ENCODE peak calls at places on chromosomes 12 and 14, in nine cellular contexts. E is aorta; J is astrocyte; Y is transverse colon; Z is ovary; N is naive thymus-derived CD4-positive, alpha-beta T cell; F is CD8-positive, alpha-beta T cell; I is adrenal gland; P is pancreas. C is an unnamed sample.

GRCh38 chr12:40287369-40287975 is 62.7 kb downstream of the LRRK2 start:
- DNase-seq in E (no peak), J (no peak), Y (no peak), Z (no peak), N (no peak), F (no peak), I (no peak), P (no peak), C (no peak)

GRCh38 chr14:62692490-62693106 is 352.7 kb downstream of the KCNH5 start:
- DNase-seq in E (no peak), J (peak; percentile 68), Y (no peak), Z (no peak), N (no peak), F (no peak), I (no peak), P (no peak), C (no peak)

GRCh38 chr12:105228494-105228893 is 7.5 kb downstream of the APPL2 start:
- DNase-seq in E (no peak), J (peak; percentile 60), Y (no peak), Z (no peak), N (no peak), F (no peak), I (no peak), P (no peak), C (no peak)

GRCh38 chr14:76218660-76219059 is 66.9 kb downstream of the GPATCH2L start:
- DNase-seq in E (no peak), J (no peak), Y (no peak), Z (no peak), N (no peak), F (no peak), I (no peak), P (no peak), C (no peak)

GRCh38 chr12:93311827-93312226 is 65.9 kb upstream of the NUDT4 start:
- DNase-seq in E (no peak), J (peak; percentile 47), Y (no peak), Z (no peak), N (no peak), F (no peak), I (no peak), P (no peak), C (no peak)

GRCh38 chr14:92986254-92987147 is 63.6 kb downstream of the CHGA start:
- DNase-seq in E (peak; percentile 64), J (peak; percentile 32), Y (no peak), Z (peak; percentile 53), N (no peak), F (no peak), I (peak; percentile 87), P (peak; percentile 84), C (peak; percentile 39)

GRCh38 chr12:122031342-122032216 is 9.9 kb downstream of the BCL7A start:
- DNase-seq in E (peak; percentile 57), J (no peak), Y (peak; percentile 59), Z (no peak), N (no peak), F (no peak), I (no peak), P (no peak), C (no peak)

GRCh38 chr12:24991209-24992049 is 42.5 kb upstream of the BCAT1 start:
- DNase-seq in E (no peak), J (peak; percentile 32), Y (no peak), Z (no peak), N (peak; percentile 55), F (no peak), I (no peak), P (no peak), C (peak; percentile 30)

GRCh38 chr14:23566782-23567185 is 807 bp downstream of the AP1G2 start:
- DNase-seq in E (no peak), J (no peak), Y (no peak), Z (no peak), N (no peak), F (no peak), I (no peak), P (no peak), C (peak; percentile 66)

GRCh38 chr14:69464829-69465228 is 19.7 kb upstream of the PLEKHD1 start:
- DNase-seq in E (no peak), J (peak; percentile 95), Y (no peak), Z (no peak), N (no peak), F (no peak), I (no peak), P (no peak), C (no peak)

GRCh38 chr12:114473717-114474116 is 67.8 kb upstream of the TBX5 start:
- DNase-seq in E (no peak), J (no peak), Y (no peak), Z (no peak), N (no peak), F (no peak), I (no peak), P (no peak), C (no peak)

GRCh38 chr12:114479831-114480230 is 73.9 kb upstream of the TBX5 start:
- DNase-seq in E (no peak), J (no peak), Y (no peak), Z (no peak), N (no peak), F (no peak), I (no peak), P (no peak), C (no peak)

GRCh38 chr12:114480309-114481199 is 74.6 kb upstream of the TBX5 start:
- DNase-seq in E (no peak), J (no peak), Y (no peak), Z (no peak), N (no peak), F (no peak), I (no peak), P (no peak), C (no peak)

GRCh38 chr12:114478891-114479290 is 72.9 kb upstream of the TBX5 start:
- DNase-seq in E (no peak), J (no peak), Y (no peak), Z (no peak), N (no peak), F (no peak), I (no peak), P (no peak), C (no peak)

DNA sequence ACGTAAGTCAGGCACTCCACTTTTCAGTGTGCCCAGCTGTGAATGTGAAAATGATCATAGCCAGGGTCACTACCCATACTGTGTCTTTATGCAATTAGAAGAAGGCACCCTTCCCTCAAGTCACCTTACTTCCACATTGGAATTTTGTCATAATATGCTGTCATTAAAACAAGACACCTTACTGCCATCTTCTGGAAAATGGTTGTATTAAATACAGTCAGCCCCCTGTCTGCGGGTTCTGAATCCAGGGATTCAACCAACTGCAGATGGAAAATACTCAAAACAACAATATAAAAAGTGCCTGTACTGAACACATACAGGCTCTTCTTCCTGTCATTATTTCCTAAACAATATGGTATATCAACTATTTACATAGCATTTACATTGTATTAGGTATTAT is 70.2 kb upstream of the TBX5 start:
- DNase-seq in E (no peak), J (peak; percentile 9), Y (no peak), Z (no peak), N (no peak), F (no peak), I (no peak), P (no peak), C (no peak)
- H3K27ac ChIP-seq in E (no peak overlapping the region), J (no peak overlapping the region), Y (no peak overlapping the region), Z (no peak overlapping the region), N (no peak overlapping the region), F (no peak overlapping the region), I (no peak overlapping the region), P (no peak overlapping the region), C (no peak overlapping the region)

GRCh38 chr14:99258884-99259283 is 13.1 kb downstream of the BCL11B start:
- DNase-seq in E (no peak), J (no peak), Y (no peak), Z (no peak), N (no peak), F (no peak), I (no peak), P (no peak), C (no peak)

GRCh38 chr14:99260652-99261551 is 11.1 kb downstream of the BCL11B start:
- DNase-seq in E (no peak), J (no peak), Y (no peak), Z (no peak), N (peak; percentile 75), F (no peak), I (no peak), P (no peak), C (no peak)

GRCh38 chr14:99260116-99260515 is 11.9 kb downstream of the BCL11B start:
- DNase-seq in E (no peak), J (no peak), Y (no peak), Z (no peak), N (no peak), F (no peak), I (no peak), P (no peak), C (no peak)

GRCh38 chr14:99258341-99258781 is 13.6 kb downstream of the BCL11B start:
- DNase-seq in E (no peak), J (no peak), Y (no peak), Z (no peak), N (no peak), F (no peak), I (no peak), P (no peak), C (no peak)

GRCh38 chr14:99259327-99259726 is 12.7 kb downstream of the BCL11B start:
- DNase-seq in E (no peak), J (no peak), Y (no peak), Z (no peak), N (peak; percentile 92), F (no peak), I (no peak), P (no peak), C (no peak)
- H3K4me3 ChIP-seq in E (no peak overlapping the region), J (no peak overlapping the region), Y (no peak overlapping the region), Z (no peak overlapping the region), N (peak overlapping the region; percentile 56), F (peak overlapping the region; percentile 46), I (no peak overlapping the region), P (no peak overlapping the region), C (no peak overlapping the region)

GRCh38 chr14:52077261-52077984 is 8.6 kb upstream of the NID2 start:
- DNase-seq in E (no peak), J (peak; percentile 22), Y (no peak), Z (no peak), N (no peak), F (no peak), I (no peak), P (no peak), C (no peak)
- H3K4me1 ChIP-seq in E (peaks cover 3% of the 10 kb centered on the region), J (peaks cover 74% of the 10 kb centered on the region), Y (no peaks in the 10 kb centered on the region), Z (peaks cover 7% of the 10 kb centered on the region), N (no peaks in the 10 kb centered on the region), F (no peaks in the 10 kb centered on the region), I (no peaks in the 10 kb centered on the region), P (no peaks in the 10 kb centered on the region), C (no peaks in the 10 kb centered on the region)

DNA sequence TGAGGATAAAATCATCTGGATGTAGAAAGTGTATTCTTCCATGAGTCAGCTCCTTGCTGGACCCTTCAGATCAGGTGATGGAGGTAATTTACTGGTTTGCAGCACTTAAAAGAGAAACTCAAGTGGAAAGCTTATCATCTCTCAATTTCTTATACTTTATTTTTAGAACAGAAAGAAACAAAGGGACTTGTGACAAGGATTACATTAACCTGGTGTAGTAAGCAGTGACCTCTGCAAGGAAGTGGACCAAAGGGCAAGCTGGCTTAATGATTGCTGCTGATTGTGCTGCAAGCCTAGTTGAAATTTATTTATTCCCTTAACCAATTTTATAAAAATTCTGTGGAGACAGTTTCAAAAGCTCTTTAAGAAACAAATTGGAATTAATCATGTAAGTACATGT is 405.0 kb downstream of the TRHDE start:
- DNase-seq in E (no peak), J (no peak), Y (no peak), Z (no peak), N (no peak), F (no peak), I (no peak), P (no peak), C (no peak)
- H3K27ac ChIP-seq in E (no peak overlapping the region), J (no peak overlapping the region), Y (no peak overlapping the region), Z (no peak overlapping the region), N (no peak overlapping the region), F (no peak overlapping the region), I (no peak overlapping the region), P (no peak overlapping the region), C (no peak overlapping the region)